ENCODE peak calls at places on chromosome 10, in eight cellular contexts. J is stimulated activated CD8-positive, alpha-beta memory T cell treated with anti-CD3 and anti-CD28 coated beads, Interleukin-2, amount 100 ng/mL, for 1 hour; B is brain microvascular endothelial cell; P is A172; Q is posterior vena cava; S is germinal center; M is H7; Z is cardiac muscle cell. C is an unnamed sample.

GRCh38 chr10:115624448-115624847 is 531.3 kb downstream of the ATRNL1 start:
- DNase-seq in Q (no peak), J (no peak), B (peak), Z (no peak), S (no peak), P (no peak), M (no peak), C (no peak)

GRCh38 chr10:130045091-130045652 is 65.5 kb downstream of the C10orf143 start:
- DNase-seq in S (no peak), Q (peak), J (no peak), B (no peak), P (no peak), Z (peak), M (peak), C (peak)

GRCh38 chr10:59718246-59718645 is 8.6 kb upstream of the SLC16A9 start:
- DNase-seq in S (no peak), Z (no peak), B (no peak), M (no peak), P (no peak), Q (no peak), J (no peak), C (no peak)

GRCh38 chr10:97117372-97117771 is 68.4 kb downstream of the SLIT1 start:
- DNase-seq in M (peak), S (no peak), B (no peak), Q (no peak), J (no peak), P (peak), Z (peak), C (no peak)

GRCh38 chr10:13001041-13001886 is at the start of gene CCDC3:
- DNase-seq in M (peak), Z (peak), S (peak), P (no peak), B (no peak), J (no peak), Q (peak), C (peak)

GRCh38 chr10:126014309-126014708 is 117.9 kb downstream of the FANK1 start:
- DNase-seq in J (no peak), S (no peak), M (no peak), P (peak), Q (no peak), Z (peak), B (peak), C (no peak)

GRCh38 chr10:48751730-48752129 is 67.1 kb downstream of the WDFY4 start:
- DNase-seq in Q (no peak), M (no peak), B (no peak), Z (no peak), J (no peak), S (no peak), P (no peak), C (no peak)

GRCh38 chr10:18607979-18608378 is 43.4 kb downstream of the NSUN6 start:
- DNase-seq in Z (no peak), S (no peak), Q (no peak), B (no peak), M (no peak), P (peak), J (no peak), C (no peak)

GRCh38 chr10:77710081-77710551 is 72.5 kb upstream of the KCNMA1 start:
- DNase-seq in M (peak), P (no peak), Z (no peak), S (no peak), J (no peak), Q (no peak), B (no peak), C (peak)

GRCh38 chr10:102994551-102995295 is 76.6 kb downstream of the CNNM2 start:
- DNase-seq in B (no peak), S (no peak), Z (no peak), M (no peak), J (no peak), Q (no peak), P (no peak), C (no peak)

GRCh38 chr10:26574783-26575182 is 122.7 kb upstream of the PDSS1 start:
- DNase-seq in P (no peak), J (no peak), M (no peak), Z (no peak), B (no peak), Q (no peak), S (peak), C (no peak)

GRCh38 chr10:71393841-71394475 is 2.8 kb upstream of the CDH23 start:
- DNase-seq in S (no peak), J (no peak), P (no peak), Q (peak), B (no peak), M (no peak), Z (no peak), C (no peak)

GRCh38 chr10:87658858-87659555 is 671 bp upstream of the PAPSS2 start:
- DNase-seq in M (peak), B (no peak), Z (no peak), Q (no peak), P (no peak), J (no peak), S (no peak), C (peak)

GRCh38 chr10:60975716-60976115 is 31.7 kb upstream of the RHOBTB1 start:
- DNase-seq in B (no peak), P (no peak), M (no peak), Z (no peak), Q (no peak), S (no peak), J (no peak), C (no peak)

GRCh38 chr10:16847644-16848043 is 30.4 kb upstream of the RSU1 start:
- DNase-seq in S (no peak), Q (no peak), J (no peak), M (no peak), Z (no peak), B (no peak), P (no peak), C (no peak)

GRCh38 chr10:76973515-76974289 is 663.9 kb downstream of the KCNMA1 start:
- DNase-seq in S (no peak), M (no peak), Q (no peak), B (no peak), P (peak), J (no peak), Z (peak), C (no peak)

GRCh38 chr10:107280293-107280692 is 115.8 kb upstream of the SORCS1 start:
- DNase-seq in M (no peak), Z (no peak), S (no peak), P (no peak), Q (no peak), B (no peak), J (no peak), C (no peak)

GRCh38 chr10:10605551-10606081 is 412.1 kb upstream of the CELF2 start:
- DNase-seq in S (no peak), M (no peak), B (peak), Q (no peak), P (no peak), J (no peak), Z (peak), C (no peak)

GRCh38 chr10:71771821-71772617 is 1.3 kb downstream of the VSIR start:
- DNase-seq in B (peak), Q (peak), J (no peak), P (peak), S (no peak), M (no peak), Z (peak), C (no peak)

GRCh38 chr10:110641256-110641655 is 2.9 kb upstream of the RBM20 start:
- DNase-seq in B (peak), S (no peak), M (peak), Z (no peak), Q (no peak), P (peak), J (no peak), C (peak)

GRCh38 chr10:89346264-89346971 is 18.6 kb downstream of the IFIT3 start:
- DNase-seq in Q (no peak), M (peak), P (no peak), Z (peak), B (no peak), S (no peak), J (no peak), C (no peak)

GRCh38 chr10:131532291-131532690 is 220.8 kb upstream of the TCERG1L start:
- DNase-seq in P (no peak), M (no peak), Z (no peak), Q (peak), B (no peak), S (no peak), J (no peak), C (no peak)

GRCh38 chr10:3782099-3782455 is 2.9 kb downstream of the KLF6 start:
- DNase-seq in Z (peak), Q (no peak), S (no peak), J (no peak), P (no peak), B (peak), M (no peak), C (no peak)

GRCh38 chr10:91635401-91636400 is 2.8 kb upstream of the PPP1R3C start:
- DNase-seq in P (peak), M (peak), J (no peak), B (peak), S (peak), Z (peak), Q (no peak), C (peak)

GRCh38 chr10:74092372-74092771 is 58.3 kb downstream of the AP3M1 start:
- DNase-seq in B (no peak), Q (no peak), M (no peak), Z (no peak), S (no peak), J (no peak), P (no peak), C (no peak)

GRCh38 chr10:3141361-3142005 is 31.1 kb downstream of the PITRM1 start:
- DNase-seq in Z (no peak), J (no peak), S (no peak), Q (peak), B (no peak), M (no peak), P (no peak), C (no peak)

GRCh38 chr10:11035318-11035920 is 17.7 kb downstream of the CELF2 start:
- DNase-seq in J (no peak), S (no peak), P (peak), M (peak), Q (no peak), Z (peak), B (peak), C (peak)

GRCh38 chr10:62036186-62037081 is 134.9 kb downstream of the ARID5B start:
- DNase-seq in J (no peak), Q (no peak), P (no peak), B (no peak), S (no peak), Z (no peak), M (peak), C (peak)

GRCh38 chr10:116403740-116404250 is 23.9 kb upstream of the PNLIPRP3 start:
- DNase-seq in M (no peak), S (no peak), P (no peak), B (no peak), Z (no peak), Q (no peak), J (no peak), C (no peak)

GRCh38 chr10:97135464-97135863 is 50.3 kb downstream of the SLIT1 start:
- DNase-seq in J (no peak), P (no peak), M (no peak), Q (peak), B (no peak), Z (no peak), S (no peak), C (peak)

GRCh38 chr10:30415613-30416012 is 18.4 kb upstream of the MAP3K8 start:
- DNase-seq in S (peak), M (no peak), B (no peak), Q (no peak), J (no peak), P (no peak), Z (no peak), C (no peak)

GRCh38 chr10:100043796-100044195 is 34.0 kb upstream of the DNMBP start:
- DNase-seq in M (no peak), P (peak), J (no peak), Z (peak), S (no peak), B (peak), Q (peak), C (peak)

GRCh38 chr10:87643920-87644319 is 15.8 kb upstream of the PAPSS2 start:
- DNase-seq in Q (no peak), P (no peak), M (no peak), J (no peak), B (no peak), Z (no peak), S (no peak), C (no peak)

GRCh38 chr10:100999742-101000601 is at the start of gene LZTS2:
- DNase-seq in P (peak), S (peak), M (peak), Z (no peak), B (no peak), J (no peak), Q (peak), C (peak)

C was measured in ELF-1.